ENCODE peak calls at places on chromosomes 7 and 10, in ten cellular contexts. One of them, this sample, is unnamed.

GRCh38 chr10:1538531-1539061 is 198.7 kb downstream of the ADARB2 start:
- DNase-seq in ELF-1: no peak
- DNase-seq in astrocyte of the cerebellum: no peak
- DNase-seq in frontal cortex: no peak
- DNase-seq in GF-D8: no peak
- DNase-seq in left ventricle myocardium inferior: no peak
- DNase-seq in astrocyte of the hippocampus: no peak
- DNase-seq in hepatocyte: no peak
- DNase-seq in osteocyte: no peak
- DNase-seq in T-helper 22 cell: no peak
- DNase-seq in this sample: no peak

GRCh38 chr7:71548746-71549145 is 416.8 kb downstream of the GALNT17 start:
- DNase-seq in astrocyte of the cerebellum: peak
- DNase-seq in ELF-1: no peak
- DNase-seq in hepatocyte: no peak
- DNase-seq in astrocyte of the hippocampus: peak
- DNase-seq in left ventricle myocardium inferior: no peak
- DNase-seq in frontal cortex: no peak
- DNase-seq in T-helper 22 cell: no peak
- DNase-seq in osteocyte: no peak
- DNase-seq in GF-D8: no peak
- DNase-seq in this sample: no peak

GRCh38 chr10:112250555-112250954 is 32.6 kb upstream of the TECTB start:
- DNase-seq in hepatocyte: no peak
- DNase-seq in GF-D8: no peak
- DNase-seq in osteocyte: no peak
- DNase-seq in astrocyte of the hippocampus: no peak
- DNase-seq in frontal cortex: no peak
- DNase-seq in astrocyte of the cerebellum: no peak
- DNase-seq in T-helper 22 cell: no peak
- DNase-seq in ELF-1: no peak
- DNase-seq in left ventricle myocardium inferior: no peak
- DNase-seq in this sample: no peak

GRCh38 chr7:13749026-13749425 is 240.4 kb downstream of the ETV1 start:
- DNase-seq in ELF-1: no peak
- DNase-seq in frontal cortex: no peak
- DNase-seq in astrocyte of the hippocampus: no peak
- DNase-seq in osteocyte: no peak
- DNase-seq in astrocyte of the cerebellum: no peak
- DNase-seq in GF-D8: no peak
- DNase-seq in left ventricle myocardium inferior: no peak
- DNase-seq in T-helper 22 cell: no peak
- DNase-seq in hepatocyte: no peak
- DNase-seq in this sample: no peak

GRCh38 chr7:55144333-55144954 is 125.6 kb downstream of the EGFR start:
- DNase-seq in osteocyte: no peak
- DNase-seq in left ventricle myocardium inferior: no peak
- DNase-seq in frontal cortex: no peak
- DNase-seq in hepatocyte: no peak
- DNase-seq in astrocyte of the cerebellum: no peak
- DNase-seq in T-helper 22 cell: no peak
- DNase-seq in astrocyte of the hippocampus: no peak
- DNase-seq in GF-D8: no peak
- DNase-seq in ELF-1: peak
- DNase-seq in this sample: no peak

GRCh38 chr7:73903321-73904218 is 42.6 kb downstream of the TMEM270 start:
- DNase-seq in hepatocyte: no peak
- DNase-seq in astrocyte of the cerebellum: no peak
- DNase-seq in left ventricle myocardium inferior: no peak
- DNase-seq in GF-D8: no peak
- DNase-seq in osteocyte: no peak
- DNase-seq in ELF-1: no peak
- DNase-seq in frontal cortex: no peak
- DNase-seq in T-helper 22 cell: no peak
- DNase-seq in astrocyte of the hippocampus: no peak
- DNase-seq in this sample: no peak

GRCh38 chr7:114086491-114086905 is 167.7 kb upstream of the PPP1R3A start:
- DNase-seq in frontal cortex: no peak
- DNase-seq in left ventricle myocardium inferior: peak
- DNase-seq in astrocyte of the hippocampus: peak
- DNase-seq in osteocyte: no peak
- DNase-seq in GF-D8: no peak
- DNase-seq in astrocyte of the cerebellum: no peak
- DNase-seq in ELF-1: peak
- DNase-seq in hepatocyte: peak
- DNase-seq in T-helper 22 cell: no peak
- DNase-seq in this sample: no peak

GRCh38 chr7:111827863-111828504 is 265.7 kb upstream of the IMMP2L start:
- DNase-seq in GF-D8: no peak
- DNase-seq in left ventricle myocardium inferior: no peak
- DNase-seq in astrocyte of the hippocampus: peak
- DNase-seq in frontal cortex: no peak
- DNase-seq in astrocyte of the cerebellum: peak
- DNase-seq in hepatocyte: peak
- DNase-seq in ELF-1: no peak
- DNase-seq in osteocyte: no peak
- DNase-seq in T-helper 22 cell: no peak
- DNase-seq in this sample: no peak

GRCh38 chr7:139118803-139119485 is 9.4 kb upstream of the ZC3HAV1 start:
- DNase-seq in frontal cortex: no peak
- DNase-seq in ELF-1: peak
- DNase-seq in hepatocyte: peak
- DNase-seq in T-helper 22 cell: no peak
- DNase-seq in left ventricle myocardium inferior: no peak
- DNase-seq in osteocyte: no peak
- DNase-seq in GF-D8: peak
- DNase-seq in astrocyte of the hippocampus: no peak
- DNase-seq in astrocyte of the cerebellum: no peak
- DNase-seq in this sample: no peak

GRCh38 chr10:125797424-125797823 is 21.8 kb upstream of the MMP21 start:
- DNase-seq in astrocyte of the hippocampus: no peak
- DNase-seq in hepatocyte: no peak
- DNase-seq in GF-D8: no peak
- DNase-seq in T-helper 22 cell: no peak
- DNase-seq in astrocyte of the cerebellum: no peak
- DNase-seq in ELF-1: no peak
- DNase-seq in left ventricle myocardium inferior: no peak
- DNase-seq in frontal cortex: no peak
- DNase-seq in osteocyte: no peak
- DNase-seq in this sample: no peak

GRCh38 chr10:19654576-19654975 is 161.7 kb upstream of the PLXDC2 start:
- DNase-seq in frontal cortex: no peak
- DNase-seq in osteocyte: no peak
- DNase-seq in left ventricle myocardium inferior: no peak
- DNase-seq in ELF-1: no peak
- DNase-seq in astrocyte of the hippocampus: peak
- DNase-seq in T-helper 22 cell: no peak
- DNase-seq in GF-D8: no peak
- DNase-seq in hepatocyte: peak
- DNase-seq in astrocyte of the cerebellum: peak
- DNase-seq in this sample: no peak

GRCh38 chr7:149196705-149197171 is 1.4 kb downstream of the ZNF282 start:
- DNase-seq in hepatocyte: peak
- DNase-seq in frontal cortex: no peak
- DNase-seq in astrocyte of the hippocampus: peak
- DNase-seq in ELF-1: peak
- DNase-seq in T-helper 22 cell: no peak
- DNase-seq in GF-D8: no peak
- DNase-seq in osteocyte: no peak
- DNase-seq in left ventricle myocardium inferior: no peak
- DNase-seq in astrocyte of the cerebellum: no peak
- DNase-seq in this sample: no peak

GRCh38 chr10:86334515-86335085 is 32.0 kb downstream of the GRID1 start:
- DNase-seq in osteocyte: no peak
- DNase-seq in T-helper 22 cell: no peak
- DNase-seq in left ventricle myocardium inferior: no peak
- DNase-seq in GF-D8: no peak
- DNase-seq in astrocyte of the hippocampus: no peak
- DNase-seq in hepatocyte: peak
- DNase-seq in ELF-1: peak
- DNase-seq in frontal cortex: no peak
- DNase-seq in astrocyte of the cerebellum: no peak
- DNase-seq in this sample: no peak

GRCh38 chr7:18082169-18082568 is 54.5 kb upstream of the PRPS1L1 start:
- DNase-seq in astrocyte of the cerebellum: no peak
- DNase-seq in hepatocyte: no peak
- DNase-seq in frontal cortex: no peak
- DNase-seq in astrocyte of the hippocampus: no peak
- DNase-seq in ELF-1: no peak
- DNase-seq in GF-D8: no peak
- DNase-seq in osteocyte: no peak
- DNase-seq in T-helper 22 cell: no peak
- DNase-seq in left ventricle myocardium inferior: no peak
- DNase-seq in this sample: no peak

GRCh38 chr7:22255834-22256233 is 101.1 kb downstream of the RAPGEF5 start:
- DNase-seq in left ventricle myocardium inferior: no peak
- DNase-seq in osteocyte: no peak
- DNase-seq in astrocyte of the cerebellum: no peak
- DNase-seq in T-helper 22 cell: no peak
- DNase-seq in hepatocyte: peak
- DNase-seq in ELF-1: no peak
- DNase-seq in astrocyte of the hippocampus: no peak
- DNase-seq in frontal cortex: no peak
- DNase-seq in GF-D8: no peak
- DNase-seq in this sample: no peak

GRCh38 chr10:90856261-90856660 is 1.6 kb downstream of the HTR7 start:
- DNase-seq in frontal cortex: no peak
- DNase-seq in left ventricle myocardium inferior: no peak
- DNase-seq in T-helper 22 cell: no peak
- DNase-seq in osteocyte: no peak
- DNase-seq in hepatocyte: no peak
- DNase-seq in astrocyte of the cerebellum: no peak
- DNase-seq in astrocyte of the hippocampus: no peak
- DNase-seq in GF-D8: no peak
- DNase-seq in ELF-1: no peak
- DNase-seq in this sample: no peak

GRCh38 chr10:89210794-89211425 is 3.8 kb upstream of the CH25H start:
- DNase-seq in ELF-1: no peak
- DNase-seq in left ventricle myocardium inferior: no peak
- DNase-seq in hepatocyte: no peak
- DNase-seq in frontal cortex: no peak
- DNase-seq in astrocyte of the hippocampus: no peak
- DNase-seq in astrocyte of the cerebellum: no peak
- DNase-seq in T-helper 22 cell: no peak
- DNase-seq in GF-D8: no peak
- DNase-seq in osteocyte: no peak
- DNase-seq in this sample: no peak

GRCh38 chr7:55509322-55509721 is 63.0 kb downstream of the VOPP1 start:
- DNase-seq in ELF-1: no peak
- DNase-seq in frontal cortex: no peak
- DNase-seq in T-helper 22 cell: no peak
- DNase-seq in left ventricle myocardium inferior: no peak
- DNase-seq in astrocyte of the cerebellum: no peak
- DNase-seq in osteocyte: no peak
- DNase-seq in astrocyte of the hippocampus: no peak
- DNase-seq in hepatocyte: no peak
- DNase-seq in GF-D8: peak
- DNase-seq in this sample: no peak

GRCh38 chr10:6530211-6530840 is 49.8 kb downstream of the PRKCQ start:
- DNase-seq in frontal cortex: no peak
- DNase-seq in left ventricle myocardium inferior: no peak
- DNase-seq in GF-D8: no peak
- DNase-seq in ELF-1: no peak
- DNase-seq in T-helper 22 cell: peak
- DNase-seq in osteocyte: peak
- DNase-seq in hepatocyte: no peak
- DNase-seq in astrocyte of the hippocampus: no peak
- DNase-seq in astrocyte of the cerebellum: no peak
- DNase-seq in this sample: no peak

GRCh38 chr7:94417921-94418320 is 23.2 kb downstream of the COL1A2 start:
- DNase-seq in frontal cortex: no peak
- DNase-seq in ELF-1: no peak
- DNase-seq in astrocyte of the hippocampus: no peak
- DNase-seq in hepatocyte: no peak
- DNase-seq in osteocyte: no peak
- DNase-seq in left ventricle myocardium inferior: no peak
- DNase-seq in astrocyte of the cerebellum: no peak
- DNase-seq in GF-D8: no peak
- DNase-seq in T-helper 22 cell: no peak
- DNase-seq in this sample: no peak

GRCh38 chr7:7156663-7157062 is 25.7 kb upstream of the C1GALT1 start:
- DNase-seq in astrocyte of the hippocampus: no peak
- DNase-seq in astrocyte of the cerebellum: no peak
- DNase-seq in hepatocyte: no peak
- DNase-seq in ELF-1: no peak
- DNase-seq in GF-D8: no peak
- DNase-seq in T-helper 22 cell: no peak
- DNase-seq in left ventricle myocardium inferior: no peak
- DNase-seq in osteocyte: no peak
- DNase-seq in frontal cortex: no peak
- DNase-seq in this sample: no peak

GRCh38 chr10:95792874-95793285 is 36.9 kb downstream of the ENTPD1 start:
- DNase-seq in GF-D8: peak
- DNase-seq in astrocyte of the hippocampus: peak
- DNase-seq in left ventricle myocardium inferior: no peak
- DNase-seq in osteocyte: no peak
- DNase-seq in T-helper 22 cell: no peak
- DNase-seq in ELF-1: no peak
- DNase-seq in frontal cortex: no peak
- DNase-seq in hepatocyte: no peak
- DNase-seq in astrocyte of the cerebellum: peak
- DNase-seq in this sample: no peak

GRCh38 chr7:93723424-93724124 is 149.1 kb upstream of the CALCR start:
- DNase-seq in T-helper 22 cell: no peak
- DNase-seq in astrocyte of the cerebellum: no peak
- DNase-seq in left ventricle myocardium inferior: no peak
- DNase-seq in ELF-1: peak
- DNase-seq in hepatocyte: no peak
- DNase-seq in astrocyte of the hippocampus: no peak
- DNase-seq in frontal cortex: no peak
- DNase-seq in osteocyte: no peak
- DNase-seq in GF-D8: no peak
- DNase-seq in this sample: no peak

GRCh38 chr7:5470721-5471311 is 47.2 kb upstream of the TNRC18 start:
- DNase-seq in frontal cortex: no peak
- DNase-seq in T-helper 22 cell: no peak
- DNase-seq in ELF-1: no peak
- DNase-seq in osteocyte: no peak
- DNase-seq in astrocyte of the hippocampus: peak
- DNase-seq in hepatocyte: no peak
- DNase-seq in GF-D8: no peak
- DNase-seq in left ventricle myocardium inferior: peak
- DNase-seq in astrocyte of the cerebellum: no peak
- DNase-seq in this sample: no peak

GRCh38 chr10:79342811-79343541 is 4.3 kb upstream of the PPIF start:
- DNase-seq in T-helper 22 cell: no peak
- DNase-seq in frontal cortex: no peak
- DNase-seq in hepatocyte: no peak
- DNase-seq in astrocyte of the hippocampus: no peak
- DNase-seq in ELF-1: no peak
- DNase-seq in astrocyte of the cerebellum: no peak
- DNase-seq in osteocyte: no peak
- DNase-seq in left ventricle myocardium inferior: no peak
- DNase-seq in GF-D8: no peak
- DNase-seq in this sample: no peak

This sample was measured in NCI-H1417 treated with DMSO at 0.1 percent for 48 hours.